ENCODE peak calls at places on chromosomes 13 and 19, in ten cellular contexts. L is heart left ventricle; E is fibroblast of villous mesenchyme; H is ascending aorta; W is breast epithelium; A is astrocyte of the cerebellum; S is CD8-positive, alpha-beta memory T cell; R is cardiac muscle cell; M is AG04450; K is fibroblast of lung. D is an unnamed sample.

GRCh38 chr19:5621945-5622464 is 571 bp downstream of the SAFB2 start:
- DNase-seq in K (no peak), E (no peak), L (peak), W (peak), A (no peak), H (no peak), R (no peak), S (peak), M (no peak), D (no peak)

GRCh38 chr19:3868770-3869456 is at the start of gene ZFR2:
- DNase-seq in E (no peak), K (no peak), W (no peak), H (no peak), M (no peak), S (no peak), R (peak), L (no peak), A (no peak), D (no peak)

GRCh38 chr13:98190889-98191444 is 13.9 kb upstream of the RNF113B start:
- DNase-seq in K (no peak), E (no peak), M (no peak), W (no peak), R (no peak), S (no peak), A (no peak), L (no peak), H (no peak), D (no peak)

GRCh38 chr13:63696055-63696454 is 2280.4 kb upstream of the PCDH20 start:
- DNase-seq in A (peak), H (no peak), E (peak), S (no peak), K (peak), R (no peak), W (no peak), L (no peak), M (peak), D (no peak)

GRCh38 chr13:111204438-111205177 is 89.5 kb downstream of the ARHGEF7 start:
- DNase-seq in S (no peak), W (no peak), L (peak), E (peak), M (peak), A (no peak), H (no peak), K (peak), R (no peak), D (no peak)

GRCh38 chr19:17555929-17556813 is 722 bp downstream of the COLGALT1 start:
- DNase-seq in E (peak), A (no peak), M (no peak), S (no peak), K (peak), H (no peak), L (peak), W (no peak), R (peak), D (peak)

GRCh38 chr13:29721766-29722165 is 126.3 kb upstream of the SLC7A1 start:
- DNase-seq in S (no peak), L (no peak), W (no peak), H (no peak), R (no peak), M (no peak), K (no peak), A (no peak), E (no peak), D (no peak)

GRCh38 chr19:43504426-43505185 is at the start of gene PHLDB3:
- DNase-seq in S (no peak), L (peak), H (no peak), R (peak), A (no peak), E (no peak), K (no peak), M (no peak), W (peak), D (peak)

GRCh38 chr13:78976696-78977095 is 317.7 kb upstream of the OBI1 start:
- DNase-seq in W (no peak), M (no peak), L (no peak), A (no peak), S (no peak), R (no peak), K (no peak), H (no peak), E (no peak), D (no peak)

GRCh38 chr13:106796280-106797047 is 228.5 kb upstream of the ARGLU1 start:
- DNase-seq in S (no peak), E (no peak), L (no peak), A (no peak), M (no peak), W (no peak), K (no peak), R (no peak), H (no peak), D (no peak)
- H3K4me3 ChIP-seq in S (no peak), E (no peak), L (peak), A (peak), M (no peak), W (peak), K (peak), R (no peak), H (no peak), D (no peak)

GRCh38 chr19:37507167-37507464 is 377 bp downstream of the ZNF793 start:
- DNase-seq in H (no peak), M (no peak), S (no peak), R (no peak), K (no peak), W (no peak), L (no peak), A (no peak), E (no peak), D (no peak)
- H3K4me3 ChIP-seq in H (peak), M (peak), S (peak), R (peak), K (peak), W (peak), L (peak), A (peak), E (peak), D (peak)

GRCh38 chr19:48501961-48502719 is 9.5 kb downstream of the LMTK3 start:
- DNase-seq in S (peak), W (peak), K (no peak), A (no peak), M (no peak), H (peak), E (peak), L (no peak), R (peak), D (peak)
- H3K4me3 ChIP-seq in S (peak), W (peak), K (no peak), A (no peak), M (no peak), H (no peak), E (no peak), L (no peak), R (peak), D (peak)

GRCh38 chr19:47542030-47542475 is 27.2 kb upstream of the NAPA start:
- DNase-seq in L (peak), E (peak), W (no peak), H (no peak), M (no peak), A (no peak), R (peak), S (no peak), K (no peak), D (no peak)

GRCh38 chr19:47547175-47547574 is 25.8 kb downstream of the ZNF541 start:
- DNase-seq in W (no peak), A (no peak), S (no peak), E (no peak), H (no peak), K (no peak), L (no peak), M (no peak), R (no peak), D (no peak)

GRCh38 chr19:47544476-47544875 is 28.5 kb downstream of the ZNF541 start:
- DNase-seq in E (no peak), K (no peak), S (no peak), H (no peak), W (no peak), L (no peak), M (no peak), R (no peak), A (no peak), D (no peak)

GRCh38 chr19:47544075-47544474 is 28.9 kb downstream of the ZNF541 start:
- DNase-seq in E (no peak), K (no peak), H (no peak), M (no peak), R (no peak), W (no peak), A (no peak), S (no peak), L (no peak), D (no peak)

GRCh38 chr19:47545061-47545948 is 27.6 kb downstream of the ZNF541 start:
- DNase-seq in H (no peak), A (no peak), S (no peak), E (no peak), K (no peak), W (no peak), M (no peak), L (no peak), R (no peak), D (no peak)
- H3K4me3 ChIP-seq in H (no peak), A (peak), S (no peak), E (no peak), K (no peak), W (peak), M (no peak), L (peak), R (no peak), D (peak)

DNA sequence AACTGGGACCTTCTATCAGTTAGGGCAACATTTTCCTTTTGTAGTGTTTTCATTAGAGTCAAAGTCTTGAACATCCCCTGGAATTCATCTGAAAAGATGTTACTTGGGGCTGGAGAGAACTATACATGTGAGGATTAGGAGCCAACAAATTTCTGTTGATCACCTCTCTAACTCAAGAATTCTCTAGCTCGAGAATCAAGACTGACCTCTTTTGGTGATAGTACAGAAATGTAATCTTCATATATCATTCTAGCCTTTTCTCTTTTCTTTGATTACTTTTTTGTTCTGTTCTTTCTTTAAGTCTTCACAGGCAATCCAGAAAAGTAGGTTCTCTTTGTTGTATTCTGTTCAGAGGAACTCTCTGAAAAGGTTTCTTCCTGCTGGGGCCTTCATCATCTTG is 26.4 kb downstream of the ELF1 start:
- DNase-seq in A (no peak), L (no peak), H (no peak), M (no peak), E (no peak), W (no peak), K (no peak), R (no peak), S (no peak), D (no peak)
- H3K4me3 ChIP-seq in A (no peak), L (no peak), H (no peak), M (no peak), E (no peak), W (no peak), K (no peak), R (no peak), S (no peak), D (no peak)

DNA sequence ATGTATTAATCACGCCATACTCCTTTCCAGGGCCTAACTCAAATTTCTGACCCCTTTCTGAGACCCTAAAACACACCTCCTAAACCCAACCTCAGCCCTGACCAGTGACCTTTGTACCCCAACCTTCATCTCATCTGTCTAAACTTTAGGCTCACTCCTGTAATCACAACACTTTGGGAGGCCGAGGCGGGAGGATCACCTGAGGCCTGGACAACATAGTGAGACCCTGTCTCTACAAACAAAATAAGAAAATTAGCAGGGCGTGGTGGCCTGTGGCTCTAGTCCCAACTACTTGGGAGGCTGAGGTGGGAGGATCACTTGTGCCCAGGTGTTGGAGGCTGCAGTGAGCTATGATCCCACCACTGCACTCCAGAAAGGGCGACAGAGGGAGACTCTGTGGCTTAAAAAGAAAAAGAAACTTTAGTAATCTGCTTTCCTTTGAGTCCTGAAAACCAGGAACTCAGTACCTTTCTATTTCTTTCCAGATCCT is 4.7 kb downstream of the RTN2 start:
- DNase-seq in M (no peak), R (no peak), H (no peak), W (no peak), K (no peak), E (no peak), S (no peak), A (no peak), L (no peak), D (no peak)
- H3K4me3 ChIP-seq in M (no peak), R (peak), H (peak), W (peak), K (peak), E (peak), S (no peak), A (no peak), L (peak), D (no peak)

GRCh38 chr13:88704600-88705275 is 1033.6 kb downstream of the SLITRK5 start:
- DNase-seq in K (peak), H (no peak), E (no peak), S (no peak), R (peak), W (no peak), M (no peak), L (no peak), A (no peak), D (no peak)
- H3K4me3 ChIP-seq in K (no peak), H (peak), E (no peak), S (no peak), R (no peak), W (peak), M (no peak), L (peak), A (no peak), D (peak)

GRCh38 chr19:40321076-40321475 is 27.1 kb downstream of the C19orf47 start:
- DNase-seq in M (no peak), H (no peak), E (no peak), L (no peak), W (no peak), S (no peak), R (no peak), A (no peak), K (no peak), D (no peak)
- H3K4me3 ChIP-seq in M (no peak), H (no peak), E (no peak), L (no peak), W (no peak), S (no peak), R (no peak), A (no peak), K (no peak), D (no peak)

GRCh38 chr19:1401889-1402217 is 511 bp upstream of the GAMT start:
- DNase-seq in W (no peak), L (no peak), S (no peak), A (no peak), K (no peak), E (no peak), M (no peak), H (no peak), R (no peak), D (no peak)
- H3K4me3 ChIP-seq in W (peak), L (peak), S (peak), A (peak), K (peak), E (peak), M (peak), H (peak), R (peak), D (peak)

D was measured in Peyer's patch.